ENCODE peak calls at places on chromosomes 13 and 19, in nine cellular contexts. O, Q, J, D, N, C, Z, V and S are unnamed samples.

GRCh38 chr13:94028234-94029145 is 451.0 kb downstream of the DCT start:
- DNase-seq in O (no peak), Q (no peak), J (no peak), D (no peak), N (no peak), C (no peak), Z (no peak), V (no peak), S (no peak)

GRCh38 chr19:45589768-45590167 is 5.2 kb upstream of the OPA3 start:
- DNase-seq in O (no peak), Q (no peak), J (no peak), D (no peak), N (no peak), C (no peak), Z (no peak), V (no peak), S (no peak)

GRCh38 chr13:49641810-49642291 is 13.5 kb downstream of the ARL11 start:
- DNase-seq in O (no peak), Q (no peak), J (no peak), D (no peak), N (no peak), C (peak), Z (no peak), V (no peak), S (no peak)

GRCh38 chr19:7560271-7560670 is 24.8 kb downstream of the PNPLA6 start:
- DNase-seq in O (no peak), Q (no peak), J (no peak), D (peak), N (no peak), C (no peak), Z (no peak), V (no peak), S (no peak)

GRCh38 chr19:47723573-47723923 is 10.3 kb downstream of the EHD2 start:
- DNase-seq in O (no peak), Q (no peak), J (no peak), D (no peak), N (peak), C (peak), Z (peak), V (no peak), S (no peak)

GRCh38 chr13:97921146-97921776 is 32.2 kb upstream of the IPO5 start:
- DNase-seq in O (no peak), Q (no peak), J (no peak), D (no peak), N (no peak), C (no peak), Z (no peak), V (no peak), S (no peak)

GRCh38 chr19:14006766-14007562 is 844 bp upstream of the RFX1 start:
- DNase-seq in O (peak), Q (peak), J (no peak), D (no peak), N (no peak), C (no peak), Z (peak), V (peak), S (no peak)

GRCh38 chr19:28257396-28257795 is 955.6 kb downstream of the UQCRFS1 start:
- DNase-seq in O (no peak), Q (no peak), J (no peak), D (no peak), N (no peak), C (no peak), Z (no peak), V (no peak), S (no peak)

GRCh38 chr13:98327326-98328314 is 150.6 kb upstream of the RNF113B start:
- DNase-seq in O (no peak), Q (no peak), J (no peak), D (no peak), N (no peak), C (no peak), Z (no peak), V (no peak), S (no peak)